ENCODE peak calls at places on chromosomes 1 and 21, in nine cellular contexts. W is amygdala; G is uterus; J is AG04450; B is GM18507; E is effector memory CD4-positive, alpha-beta T cell; K is fibroblast of the conjunctiva; Q is adrenal gland; M is stimulated activated CD8-positive, alpha-beta memory T cell treated with anti-CD3 and anti-CD28 coated beads, Interleukin-7, amount 100 ng/mL, for 4 hours. S is an unnamed sample.

GRCh38 chr1:184074383-184074782 is 22.9 kb downstream of the TSEN15 start:
- DNase-seq in W (no peak), G (no peak), J (no peak), B (no peak), E (no peak), K (no peak), Q (no peak), M (no peak), S (no peak)

GRCh38 chr1:109532365-109533136 is 7.1 kb upstream of the GPR61 start:
- DNase-seq in W (peak; percentile 60), G (peak; percentile 80), J (peak; percentile 55), B (peak; percentile 67), E (peak; percentile 75), K (peak; percentile 72), Q (peak; percentile 87), M (peak; percentile 85), S (peak; percentile 77)

GRCh38 chr1:205240118-205240517 is 12.4 kb downstream of the TMCC2 start:
- DNase-seq in W (no peak), G (no peak), J (no peak), B (no peak), E (no peak), K (no peak), Q (no peak), M (no peak), S (no peak)

GRCh38 chr1:225318706-225319575 is 108.9 kb downstream of the LBR start:
- DNase-seq in W (no peak), G (no peak), J (no peak), B (peak; percentile 11), E (no peak), K (peak; percentile 41), Q (peak; percentile 28), M (no peak), S (peak; percentile 55)

GRCh38 chr21:44916965-44917364 is 3.7 kb downstream of the ITGB2 start:
- DNase-seq in W (no peak), G (no peak), J (no peak), B (no peak), E (no peak), K (no peak), Q (no peak), M (no peak), S (peak; percentile 68)

GRCh38 chr1:49051647-49052046 is 275.0 kb upstream of the BEND5 start:
- DNase-seq in W (no peak), G (no peak), J (no peak), B (no peak), E (no peak), K (no peak), Q (no peak), M (no peak), S (no peak)

GRCh38 chr1:82517586-82517985 is 716.9 kb downstream of the ADGRL2 start:
- DNase-seq in W (no peak), G (peak; percentile 15), J (no peak), B (no peak), E (no peak), K (no peak), Q (peak; percentile 60), M (no peak), S (peak; percentile 15)

GRCh38 chr1:238652346-238652968 is 733.9 kb upstream of the CHRM3 start:
- DNase-seq in W (no peak), G (no peak), J (no peak), B (no peak), E (no peak), K (peak; percentile 85), Q (no peak), M (no peak), S (peak; percentile 81)

GRCh38 chr1:110606784-110607662 is 865 bp upstream of the KCNA2 start:
- DNase-seq in W (no peak), G (no peak), J (no peak), B (no peak), E (no peak), K (no peak), Q (no peak), M (no peak), S (no peak)

GRCh38 chr1:11318982-11319381 is 46.0 kb downstream of the UBIAD1 start:
- DNase-seq in W (no peak), G (no peak), J (no peak), B (no peak), E (no peak), K (no peak), Q (no peak), M (no peak), S (no peak)

GRCh38 chr21:35635261-35635660 is 425.1 kb downstream of the SETD4 start:
- DNase-seq in W (no peak), G (no peak), J (no peak), B (no peak), E (no peak), K (peak; percentile 55), Q (no peak), M (no peak), S (peak; percentile 93)

GRCh38 chr1:147605591-147605990 is 64.3 kb downstream of the BCL9 start:
- DNase-seq in W (no peak), G (no peak), J (no peak), B (no peak), E (no peak), K (no peak), Q (no peak), M (no peak), S (no peak)

GRCh38 chr21:45358261-45358670 is 46.7 kb upstream of the COL18A1 start:
- DNase-seq in W (no peak), G (no peak), J (no peak), B (no peak), E (no peak), K (no peak), Q (no peak), M (no peak), S (no peak)

GRCh38 chr1:17011439-17012307 is at the start of gene ATP13A2:
- DNase-seq in W (peak; percentile 50), G (peak; percentile 61), J (no peak), B (peak; percentile 79), E (peak; percentile 70), K (peak; percentile 48), Q (peak; percentile 75), M (peak; percentile 48), S (peak; percentile 76)

GRCh38 chr1:218257371-218257770 is 27.7 kb upstream of the RRP15 start:
- DNase-seq in W (no peak), G (no peak), J (no peak), B (no peak), E (no peak), K (no peak), Q (no peak), M (no peak), S (no peak)

GRCh38 chr1:86741947-86742572 is 37.7 kb downstream of the SH3GLB1 start:
- DNase-seq in W (no peak), G (no peak), J (no peak), B (no peak), E (peak; percentile 8), K (peak; percentile 33), Q (peak; percentile 67), M (peak; percentile 20), S (peak; percentile 27)

GRCh38 chr21:33259428-33259827 is 6.7 kb upstream of the IL10RB start:
- DNase-seq in W (no peak), G (no peak), J (no peak), B (no peak), E (no peak), K (no peak), Q (no peak), M (no peak), S (no peak)

GRCh38 chr1:220701974-220702373 is 11.8 kb downstream of the C1orf115 start:
- DNase-seq in W (no peak), G (no peak), J (no peak), B (no peak), E (no peak), K (no peak), Q (no peak), M (no peak), S (no peak)

GRCh38 chr1:164651378-164651951 is 92.5 kb downstream of the PBX1 start:
- DNase-seq in W (no peak), G (peak; percentile 63), J (no peak), B (no peak), E (no peak), K (no peak), Q (peak; percentile 90), M (no peak), S (peak; percentile 96)

GRCh38 chr1:227317541-227318002 is 720 bp downstream of the CDC42BPA start:
- DNase-seq in W (peak; percentile 37), G (peak; percentile 43), J (no peak), B (no peak), E (no peak), K (peak; percentile 57), Q (peak; percentile 48), M (no peak), S (peak; percentile 71)

GRCh38 chr1:54309631-54310366 is 96.4 kb downstream of the SSBP3 start:
- DNase-seq in W (peak; percentile 23), G (no peak), J (no peak), B (no peak), E (no peak), K (no peak), Q (no peak), M (no peak), S (no peak)

GRCh38 chr1:185432943-185433342 is 115.9 kb upstream of the IVNS1ABP start:
- DNase-seq in W (no peak), G (no peak), J (no peak), B (no peak), E (no peak), K (no peak), Q (no peak), M (no peak), S (no peak)

GRCh38 chr1:147550302-147550937 is 9.1 kb downstream of the BCL9 start:
- DNase-seq in W (no peak), G (no peak), J (no peak), B (no peak), E (no peak), K (no peak), Q (no peak), M (no peak), S (no peak)

GRCh38 chr1:152029937-152030211 is 6.9 kb downstream of the S100A11 start:
- DNase-seq in W (no peak), G (no peak), J (no peak), B (no peak), E (no peak), K (no peak), Q (no peak), M (no peak), S (no peak)

GRCh38 chr1:227880342-227880924 is 65.0 kb downstream of the PRSS38 start:
- DNase-seq in W (no peak), G (no peak), J (no peak), B (no peak), E (no peak), K (no peak), Q (no peak), M (no peak), S (no peak)